ENCODE peak calls at places on chromosomes 4 and X, in five cellular contexts. W, J, O, S and G are unnamed samples.

GRCh38 chr4:140871368-140871767 is 115.2 kb upstream of the TBC1D9 start:
- DNase-seq in W (no peak), J (no peak), O (no peak), S (no peak), G (no peak)

GRCh38 chr4:94819371-94819770 is 61.6 kb downstream of the BMPR1B start:
- DNase-seq in W (no peak), J (no peak), O (no peak), S (no peak), G (no peak)

GRCh38 chr4:84790769-84791565 is 175.5 kb downstream of the WDFY3 start:
- DNase-seq in W (no peak), J (no peak), O (no peak), S (no peak), G (no peak)

GRCh38 chr4:107577743-107578142 is 142.3 kb downstream of the PAPSS1 start:
- DNase-seq in W (no peak), J (no peak), O (no peak), S (no peak), G (no peak)

GRCh38 chrX:103779156-103779555 is 2.5 kb downstream of the PLP1 start:
- DNase-seq in W (no peak), J (peak; percentile 8), O (peak; percentile 39), S (no peak), G (no peak)

GRCh38 chrX:69523314-69523713 is 19.2 kb downstream of the NALF2 start:
- DNase-seq in W (no peak), J (no peak), O (no peak), S (no peak), G (peak; percentile 50)

GRCh38 chr4:41329361-41329760 is 72.6 kb downstream of the UCHL1 start:
- DNase-seq in W (no peak), J (no peak), O (no peak), S (no peak), G (no peak)

GRCh38 chr4:112418092-112418491 is 97.9 kb downstream of the NEUROG2 start:
- DNase-seq in W (peak; percentile 63), J (peak; percentile 74), O (no peak), S (no peak), G (peak; percentile 73)

GRCh38 chr4:43690121-43690520 is 758.5 kb downstream of the KCTD8 start:
- DNase-seq in W (no peak), J (no peak), O (no peak), S (no peak), G (no peak)

GRCh38 chrX:150361777-150362351 is 1.3 kb upstream of the MAMLD1 start:
- DNase-seq in W (no peak), J (peak; percentile 38), O (peak; percentile 40), S (no peak), G (peak; percentile 1)

GRCh38 chrX:151713859-151714258 is 2.0 kb upstream of the FATE1 start:
- DNase-seq in W (peak; percentile 75), J (peak; percentile 55), O (peak; percentile 48), S (no peak), G (peak; percentile 55)

GRCh38 chr4:13940921-13941320 is 313.4 kb upstream of the BOD1L1 start:
- DNase-seq in W (no peak), J (no peak), O (no peak), S (no peak), G (no peak)

GRCh38 chr4:121951570-121952110 is at the start of gene TRPC3:
- DNase-seq in W (no peak), J (peak; percentile 45), O (peak; percentile 69), S (no peak), G (peak; percentile 47)

GRCh38 chrX:94831364-94831763 is 1157.4 kb downstream of the FAM133A start:
- DNase-seq in W (peak; percentile 61), J (no peak), O (peak; percentile 3), S (no peak), G (peak; percentile 27)

GRCh38 chr4:137678796-137679195 is 146.5 kb upstream of the PCDH18 start:
- DNase-seq in W (no peak), J (no peak), O (no peak), S (no peak), G (no peak)

GRCh38 chr4:98754736-98755135 is 96.3 kb upstream of the TSPAN5 start:
- DNase-seq in W (no peak), J (no peak), O (no peak), S (no peak), G (no peak)

GRCh38 chrX:13078739-13079444 is 34.5 kb upstream of the FAM9C start:
- DNase-seq in W (no peak), J (no peak), O (no peak), S (no peak), G (no peak)

GRCh38 chr4:28391877-28392276 is 1531.2 kb downstream of the STIM2 start:
- DNase-seq in W (no peak), J (no peak), O (no peak), S (no peak), G (no peak)

GRCh38 chrX:63408050-63408449 is 56.9 kb upstream of the SPIN4 start:
- DNase-seq in W (no peak), J (no peak), O (no peak), S (no peak), G (no peak)

GRCh38 chr4:158410272-158410671 is 111.4 kb upstream of the RXFP1 start:
- DNase-seq in W (no peak), J (no peak), O (no peak), S (no peak), G (peak; percentile 30)

GRCh38 chrX:93660575-93660974 is 12.8 kb downstream of the NAP1L3 start:
- DNase-seq in W (no peak), J (no peak), O (no peak), S (no peak), G (no peak)

GRCh38 chr4:25770844-25771243 is 91.9 kb downstream of the SEL1L3 start:
- DNase-seq in W (no peak), J (no peak), O (no peak), S (no peak), G (no peak)

GRCh38 chr4:34964613-34965012 is 1279.7 kb downstream of the ARAP2 start:
- DNase-seq in W (no peak), J (no peak), O (no peak), S (no peak), G (peak; percentile 88)

GRCh38 chr4:118927976-118928375 is 39.3 kb downstream of the SYNPO2 start:
- DNase-seq in W (no peak), J (no peak), O (no peak), S (no peak), G (no peak)

GRCh38 chr4:8547108-8547911 is 32.9 kb upstream of the GPR78 start:
- DNase-seq in W (peak; percentile 76), J (peak; percentile 75), O (peak; percentile 36), S (peak; percentile 35), G (peak; percentile 90)

GRCh38 chr4:16909245-16909644 is 10.8 kb upstream of the LDB2 start:
- DNase-seq in W (no peak), J (no peak), O (no peak), S (no peak), G (no peak)

GRCh38 chr4:57575465-57575864 is 465.3 kb upstream of the IGFBP7 start:
- DNase-seq in W (no peak), J (no peak), O (no peak), S (no peak), G (no peak)

GRCh38 chr4:8098506-8098905 is 60.1 kb downstream of the ABLIM2 start:
- DNase-seq in W (no peak), J (no peak), O (no peak), S (no peak), G (no peak)

GRCh38 chr4:41028392-41029076 is 185.8 kb downstream of the APBB2 start:
- DNase-seq in W (no peak), J (no peak), O (no peak), S (no peak), G (no peak)

GRCh38 chr4:80343887-80344286 is 8.4 kb downstream of the CFAP299 start:
- DNase-seq in W (no peak), J (no peak), O (no peak), S (no peak), G (no peak)

GRCh38 chr4:6199344-6199921 is 916 bp downstream of the JAKMIP1 start:
- DNase-seq in W (no peak), J (no peak), O (peak; percentile 74), S (no peak), G (peak; percentile 42)

GRCh38 chrX:120790552-120790951 is 85.1 kb downstream of the CT47B1 start:
- DNase-seq in W (no peak), J (no peak), O (no peak), S (no peak), G (no peak)

GRCh38 chr4:142959156-142959555 is 113.1 kb upstream of the INPP4B start:
- DNase-seq in W (no peak), J (no peak), O (no peak), S (no peak), G (peak; percentile 63)

GRCh38 chrX:77451041-77451440 is 3.9 kb downstream of the FGF16 start:
- DNase-seq in W (no peak), J (no peak), O (no peak), S (no peak), G (peak; percentile 2)

GRCh38 chr4:142383354-142383753 is 462.7 kb downstream of the INPP4B start:
- DNase-seq in W (no peak), J (no peak), O (no peak), S (no peak), G (no peak)

GRCh38 chr4:21276046-21276445 is 575.8 kb downstream of the PACRGL start:
- DNase-seq in W (no peak), J (no peak), O (no peak), S (no peak), G (no peak)

GRCh38 chr4:169270810-169271691 is at the start of gene SH3RF1:
- DNase-seq in W (peak; percentile 46), J (peak; percentile 69), O (peak; percentile 91), S (no peak), G (peak; percentile 84)

GRCh38 chr4:146059865-146060264 is 115.7 kb upstream of the LSM6 start:
- DNase-seq in W (peak; percentile 93), J (no peak), O (no peak), S (no peak), G (no peak)

GRCh38 chrX:65985922-65986588 is 53.8 kb downstream of the VSIG4 start:
- DNase-seq in W (peak; percentile 83), J (peak; percentile 40), O (peak; percentile 15), S (peak; percentile 4), G (peak; percentile 96)

GRCh38 chr4:58665649-58666048 is 1555.5 kb upstream of the IGFBP7 start:
- DNase-seq in W (no peak), J (no peak), O (no peak), S (no peak), G (no peak)
- H3K9ac ChIP-seq in W (no peak overlapping the region), J (no peak overlapping the region), O (no peak overlapping the region), S (no peak overlapping the region), G (no peak overlapping the region)

GRCh38 chrX:119516157-119516702 is 48.0 kb downstream of the SLC25A5 start:
- DNase-seq in W (peak; percentile 89), J (peak; percentile 49), O (peak; percentile 75), S (no peak), G (peak; percentile 80)
- H3K27ac ChIP-seq in W (no peak overlapping the region), J (no peak overlapping the region), O (no peak overlapping the region), S (no peak overlapping the region), G (no peak overlapping the region)

GRCh38 chr4:1177274-1178141 is 5.1 kb upstream of the SPON2 start:
- DNase-seq in W (no peak), J (no peak), O (no peak), S (no peak), G (no peak)
- H3K4me2 ChIP-seq in W (no peak overlapping the region), J (no peak overlapping the region), O (no peak overlapping the region), S (peak overlapping the region; percentile 52), G (no peak overlapping the region)

GRCh38 chr4:165343353-165344191 is 16.1 kb downstream of the MSMO1 start:
- DNase-seq in W (peak; percentile 51), J (no peak), O (no peak), S (no peak), G (peak; percentile 37)
- H3K9ac ChIP-seq in W (no peak overlapping the region), J (no peak overlapping the region), O (no peak overlapping the region), S (no peak overlapping the region), G (no peak overlapping the region)

GRCh38 chr4:105951198-105951597 is 55.9 kb downstream of the NPNT start:
- DNase-seq in W (no peak), J (no peak), O (no peak), S (no peak), G (no peak)
- H3K27ac ChIP-seq in W (no peak overlapping the region), J (no peak overlapping the region), O (no peak overlapping the region), S (no peak overlapping the region), G (no peak overlapping the region)